ENCODE peak calls at places on chromosomes 3 and 15, in five cellular contexts. V is heart right ventricle, P is astrocyte of the spinal cord, T is mucosa of descending colon, Q is PC-3. U is an unnamed sample.

GRCh38 chr15:88383354-88383753 is 83.8 kb downstream of the MRPL46 start:
- DNase-seq in V (no peak), P (no peak), T (no peak), Q (no peak), U (no peak)

GRCh38 chr15:66698971-66699370 is 3.1 kb upstream of the SMAD6 start:
- DNase-seq in V (no peak), P (no peak), T (no peak), Q (no peak), U (no peak)

GRCh38 chr3:160140756-160141155 is 84.5 kb upstream of the C3orf80 start:
- DNase-seq in V (no peak), P (no peak), T (no peak), Q (no peak), U (no peak)

GRCh38 chr15:23467110-23467600 is 20.1 kb upstream of the GOLGA6L2 start:
- DNase-seq in V (no peak), P (peak), T (no peak), Q (peak), U (peak)

GRCh38 chr15:44595246-44595645 is 58.3 kb downstream of the EIF3J start:
- DNase-seq in V (no peak), P (no peak), T (no peak), Q (no peak), U (no peak)

GRCh38 chr3:7456376-7456775 is 595.5 kb downstream of the GRM7 start:
- DNase-seq in V (no peak), P (no peak), T (no peak), Q (no peak), U (no peak)

GRCh38 chr3:196849180-196849721 is 18.5 kb upstream of the SENP5 start:
- DNase-seq in V (no peak), P (no peak), T (no peak), Q (no peak), U (no peak)

GRCh38 chr15:56250626-56251025 is 6.9 kb upstream of the RFX7 start:
- DNase-seq in V (no peak), P (no peak), T (no peak), Q (no peak), U (no peak)

GRCh38 chr3:33067484-33067883 is 29.5 kb downstream of the GLB1 start:
- DNase-seq in V (no peak), P (peak), T (no peak), Q (peak), U (no peak)

GRCh38 chr3:75981401-75981800 is 196.1 kb upstream of the ZNF717 start:
- DNase-seq in V (no peak), P (no peak), T (no peak), Q (no peak), U (no peak)

GRCh38 chr15:36888018-36888992 is 212.0 kb downstream of the MEIS2 start:
- DNase-seq in V (peak), P (no peak), T (no peak), Q (no peak), U (no peak)

GRCh38 chr15:52678036-52678467 is 1.1 kb downstream of the ATOSA start:
- DNase-seq in V (peak), P (peak), T (peak), Q (peak), U (no peak)

GRCh38 chr3:16480861-16481569 is 32.5 kb downstream of the RFTN1 start:
- DNase-seq in V (no peak), P (peak), T (no peak), Q (peak), U (no peak)

GRCh38 chr3:151553873-151554272 is 93.0 kb upstream of the IGSF10 start:
- DNase-seq in V (no peak), P (no peak), T (no peak), Q (no peak), U (no peak)

GRCh38 chr15:98807262-98807661 is 158.9 kb downstream of the IGF1R start:
- DNase-seq in V (no peak), P (peak), T (no peak), Q (no peak), U (no peak)

GRCh38 chr3:182618981-182619591 is 174.2 kb upstream of the ATP11B start:
- DNase-seq in V (no peak), P (peak), T (no peak), Q (peak), U (peak)

GRCh38 chr15:65873271-65873670 is 4.0 kb downstream of the RAB11A start:
- DNase-seq in V (no peak), P (no peak), T (no peak), Q (no peak), U (no peak)

GRCh38 chr3:56135941-56136340 is 332.3 kb downstream of the ERC2 start:
- DNase-seq in V (no peak), P (peak), T (no peak), Q (no peak), U (no peak)

GRCh38 chr3:16362781-16363180 is 97.8 kb downstream of the OXNAD1 start:
- DNase-seq in V (no peak), P (peak), T (no peak), Q (no peak), U (no peak)

GRCh38 chr3:168997488-168997887 is 666.0 kb downstream of the MECOM start:
- DNase-seq in V (no peak), P (no peak), T (no peak), Q (no peak), U (no peak)

GRCh38 chr15:85411992-85412538 is 31.7 kb downstream of the AKAP13 start:
- DNase-seq in V (no peak), P (peak), T (no peak), Q (peak), U (no peak)

GRCh38 chr3:27629381-27629780 is 92.7 kb downstream of the EOMES start:
- DNase-seq in V (no peak), P (no peak), T (no peak), Q (peak), U (no peak)

GRCh38 chr15:66771351-66771650 is 69.3 kb downstream of the SMAD6 start:
- DNase-seq in V (no peak), P (no peak), T (peak), Q (no peak), U (no peak)

GRCh38 chr3:119310052-119310451 is 15.9 kb downstream of the ARHGAP31 start:
- DNase-seq in V (no peak), P (peak), T (no peak), Q (peak), U (peak)

DNA sequence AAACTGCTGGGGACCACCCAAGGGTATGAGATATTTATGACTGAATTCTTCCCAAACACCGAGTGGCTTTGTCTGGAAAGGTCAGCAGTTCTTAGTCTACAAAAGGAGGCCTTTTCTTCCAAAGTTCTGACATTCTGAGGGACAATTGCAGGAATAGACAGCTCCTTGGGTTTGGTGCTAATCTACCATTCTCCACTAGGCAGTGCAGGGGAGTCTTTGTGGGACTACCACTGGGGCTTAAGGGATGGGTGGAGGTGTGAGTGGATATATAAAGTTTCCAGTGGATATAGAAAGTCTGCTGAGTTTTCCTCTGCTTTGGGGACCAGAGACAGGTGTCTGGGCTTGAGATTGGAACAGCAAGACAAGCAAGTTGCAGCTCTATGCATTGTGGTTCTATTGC is 62.7 kb downstream of the EXOG start:
- DNase-seq in V (no peak), P (no peak), T (no peak), Q (no peak), U (no peak)
- TF ChIP-seq CTCF in V (no peak), P (no peak), T (no peak), Q (no peak), U (no peak)

GRCh38 chr15:93086791-93087190 is 2.2 kb downstream of the RGMA start:
- DNase-seq in V (no peak), P (no peak), T (no peak), Q (no peak), U (no peak)

GRCh38 chr15:93089855-93090305 is 869 bp upstream of the RGMA start:
- DNase-seq in V (peak), P (no peak), T (no peak), Q (no peak), U (no peak)

GRCh38 chr15:93088200-93088980 is 621 bp downstream of the RGMA start:
- DNase-seq in V (no peak), P (no peak), T (no peak), Q (no peak), U (no peak)

GRCh38 chr15:93088981-93089854 is at the start of gene RGMA:
- DNase-seq in V (peak), P (no peak), T (no peak), Q (no peak), U (no peak)

GRCh38 chr15:93087825-93088199 is 1.2 kb downstream of the RGMA start:
- DNase-seq in V (peak), P (peak), T (peak), Q (peak), U (peak)
- H3K4me3 ChIP-seq in V (peak), P (no peak), T (no peak), Q (peak), U (peak)

GRCh38 chr15:73910904-73911303 is 15.4 kb upstream of the LOXL1 start:
- DNase-seq in V (no peak), P (no peak), T (no peak), Q (no peak), U (no peak)
- TF ChIP-seq CTCF in V (no peak), P (no peak), T (no peak), Q (no peak), U (no peak)

GRCh38 chr3:129016725-129017530 is 15.8 kb downstream of the EFCC1 start:
- DNase-seq in V (peak), P (no peak), T (peak), Q (no peak), U (no peak)

GRCh38 chr3:129016366-129016724 is 15.2 kb downstream of the EFCC1 start:
- DNase-seq in V (no peak), P (no peak), T (peak), Q (peak), U (no peak)

GRCh38 chr3:129014148-129014547 is 13.0 kb downstream of the EFCC1 start:
- DNase-seq in V (no peak), P (no peak), T (no peak), Q (no peak), U (no peak)

GRCh38 chr3:129014793-129015345 is 13.8 kb downstream of the EFCC1 start:
- DNase-seq in V (no peak), P (no peak), T (no peak), Q (no peak), U (no peak)

DNA sequence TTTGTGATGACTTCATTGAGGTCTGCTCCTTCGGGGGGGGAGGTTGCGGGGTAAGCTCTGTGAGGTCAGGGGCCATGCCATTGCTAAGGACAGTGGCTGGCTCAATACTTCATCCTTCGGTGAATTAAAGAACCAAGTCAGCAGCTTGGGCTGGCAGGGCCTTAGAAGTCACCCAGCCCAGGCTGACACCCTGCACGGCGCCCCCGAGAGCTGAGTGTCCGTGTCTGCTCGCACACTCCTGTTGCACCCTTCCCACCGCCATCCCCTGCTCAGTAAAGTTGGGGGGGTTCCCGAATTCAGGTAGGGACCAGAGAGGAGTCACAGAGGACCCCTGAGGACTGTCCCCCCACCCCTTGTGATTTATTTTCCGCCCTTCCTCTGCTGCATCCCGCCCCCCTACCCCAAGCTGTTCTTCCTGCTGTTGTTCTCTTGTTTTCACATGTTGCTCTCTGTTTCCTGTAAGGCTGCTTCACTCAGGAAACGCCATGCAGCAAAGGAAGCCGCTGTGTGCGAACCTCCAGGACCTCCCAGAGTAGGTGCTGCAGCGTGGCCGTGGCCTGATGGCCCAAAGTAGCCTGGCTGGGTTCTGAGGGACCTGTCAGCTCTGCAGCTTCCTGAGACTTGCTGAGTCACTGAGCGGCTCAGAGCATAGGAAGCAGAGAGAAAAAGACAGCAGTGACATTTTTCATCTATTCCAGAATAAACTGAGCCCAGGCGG is 14.4 kb downstream of the EFCC1 start:
- DNase-seq in V (peak), P (no peak), T (peak), Q (no peak), U (no peak)
- H3K4me3 ChIP-seq in V (no peak), P (no peak), T (no peak), Q (no peak), U (no peak)

GRCh38 chr3:137845161-137845560 is 81.0 kb downstream of the SOX14 start:
- DNase-seq in V (no peak), P (no peak), T (no peak), Q (no peak), U (no peak)
- TF ChIP-seq CTCF in V (no peak), P (no peak), T (no peak), Q (no peak), U (no peak)

GRCh38 chr3:107239703-107240102 is 137.5 kb upstream of the CCDC54 start:
- DNase-seq in V (no peak), P (no peak), T (no peak), Q (no peak), U (no peak)
- H3K4me3 ChIP-seq in V (peak), P (peak), T (no peak), Q (peak), U (peak)

U was measured in astrocyte of the cerebellum.